ENCODE peak calls at places on chromosomes 7 and 10, in five cellular contexts. I, Y, U, H and G are unnamed samples.

GRCh38 chr10:5480162-5480931 is 19.0 kb downstream of the CALML5 start:
- DNase-seq in I (no peak), Y (no peak), U (no peak), H (no peak), G (no peak)

GRCh38 chr7:108263364-108263951 is 133.3 kb upstream of the LAMB4 start:
- DNase-seq in I (no peak), Y (no peak), U (peak), H (no peak), G (no peak)

GRCh38 chr10:53598914-53599313 is 826.3 kb upstream of the MBL2 start:
- DNase-seq in I (no peak), Y (peak), U (no peak), H (no peak), G (no peak)

GRCh38 chr7:25537678-25538375 is 309.5 kb upstream of the NPVF start:
- DNase-seq in I (no peak), Y (no peak), U (no peak), H (no peak), G (no peak)

GRCh38 chr7:35624299-35625186 is 70.4 kb downstream of the HERPUD2 start:
- DNase-seq in I (peak), Y (peak), U (no peak), H (no peak), G (peak)

GRCh38 chr7:157906583-157906982 is 569.8 kb downstream of the DNAJB6 start:
- DNase-seq in I (no peak), Y (no peak), U (no peak), H (no peak), G (no peak)

GRCh38 chr7:103391150-103391549 is 43.7 kb downstream of the PSMC2 start:
- DNase-seq in I (no peak), Y (no peak), U (no peak), H (no peak), G (no peak)

GRCh38 chr10:99431190-99431549 is 746 bp upstream of the GOT1 start:
- DNase-seq in I (no peak), Y (peak), U (peak), H (peak), G (no peak)

GRCh38 chr10:86652361-86653202 is 1.8 kb upstream of the OPN4 start:
- DNase-seq in I (no peak), Y (peak), U (no peak), H (no peak), G (no peak)

GRCh38 chr7:108094933-108095710 is 35.0 kb downstream of the LAMB4 start:
- DNase-seq in I (peak), Y (peak), U (no peak), H (no peak), G (no peak)

GRCh38 chr10:84329986-84330651 is 1.7 kb downstream of the CCSER2 start:
- DNase-seq in I (no peak), Y (no peak), U (no peak), H (no peak), G (no peak)

GRCh38 chr10:49001402-49001801 is 61.8 kb upstream of the LRRC18 start:
- DNase-seq in I (no peak), Y (peak), U (no peak), H (no peak), G (no peak)

GRCh38 chr7:5827755-5828154 is 46.3 kb upstream of the RNF216 start:
- DNase-seq in I (peak), Y (peak), U (no peak), H (no peak), G (no peak)

GRCh38 chr7:13920053-13920697 is 69.3 kb downstream of the ETV1 start:
- DNase-seq in I (peak), Y (peak), U (no peak), H (no peak), G (peak)

GRCh38 chr7:11612737-11613136 is 219.3 kb downstream of the THSD7A start:
- DNase-seq in I (no peak), Y (no peak), U (no peak), H (no peak), G (no peak)

DNA sequence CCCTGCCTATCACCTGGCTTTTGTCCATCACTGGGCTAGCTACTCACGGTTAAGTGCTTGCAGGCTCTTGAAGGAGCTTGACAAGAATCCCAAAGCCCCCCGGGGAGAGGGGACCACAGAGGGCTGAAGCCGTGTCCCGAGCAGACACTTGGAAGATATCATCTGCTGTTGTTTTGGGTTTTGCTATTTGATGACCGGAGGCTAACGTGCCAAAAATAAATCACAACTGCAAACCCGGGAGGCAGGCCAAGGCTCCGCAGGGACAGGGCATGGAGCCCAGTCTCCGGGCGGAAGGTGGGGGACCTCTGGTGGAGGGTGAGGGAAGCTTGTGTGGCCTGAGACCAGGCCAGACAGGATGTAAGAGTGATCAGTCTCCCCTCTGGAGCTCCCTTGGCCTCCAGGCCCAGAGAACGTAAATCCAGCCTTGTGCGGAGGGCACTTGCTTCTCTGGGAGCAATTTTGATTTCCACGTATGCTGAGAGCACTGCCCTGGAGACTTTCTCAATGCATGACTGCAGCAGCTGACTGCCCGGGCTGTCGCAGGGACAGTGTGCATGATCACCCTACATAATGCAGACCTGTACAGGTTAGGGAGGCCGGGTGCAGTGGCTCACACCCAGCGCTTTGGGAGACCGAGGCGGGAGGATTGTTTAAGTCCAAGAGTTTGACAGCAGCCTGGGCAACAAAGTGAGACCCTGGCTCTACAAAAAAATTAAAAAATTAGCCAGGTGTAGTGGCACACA is at the start of gene PHKG1:
- DNase-seq in I (peak), Y (peak), U (peak), H (peak), G (no peak)
- TF ChIP-seq CTCF in I (peak), Y (peak), U (peak), H (peak), G (no peak)

GRCh38 chr7:30159698-30160143 is 24.9 kb downstream of the MTURN start:
- DNase-seq in I (no peak), Y (no peak), U (no peak), H (no peak), G (no peak)
- TF ChIP-seq CTCF in I (no peak), Y (no peak), U (no peak), H (peak), G (no peak)

DNA sequence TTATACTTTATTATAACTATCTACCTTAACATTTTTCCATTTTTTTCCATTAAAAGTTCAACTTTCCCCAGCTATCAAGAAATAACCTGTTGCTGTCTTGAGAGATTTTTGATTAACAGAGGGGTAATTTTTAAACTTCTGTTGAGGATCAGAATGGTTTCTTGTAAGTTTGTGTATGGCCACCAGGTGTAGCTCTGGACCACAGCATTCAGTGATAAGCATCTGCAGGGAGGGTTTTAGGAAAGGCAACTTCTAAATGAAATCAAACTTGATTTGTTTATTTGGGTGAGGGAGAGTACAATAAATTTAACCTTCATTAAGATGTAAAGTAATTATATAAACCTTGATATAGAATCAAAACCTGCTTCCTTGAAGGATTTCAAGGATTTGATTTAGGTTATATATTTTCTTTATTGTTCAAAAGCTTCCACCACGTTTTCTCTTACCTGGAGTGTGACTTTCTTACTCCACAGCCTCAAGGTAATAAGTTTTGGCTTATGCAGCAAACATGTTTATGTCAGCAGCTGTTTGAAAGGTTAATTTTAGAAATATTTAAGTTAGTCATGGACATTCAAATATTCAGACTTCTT is 153.3 kb downstream of the STK31 start:
- DNase-seq in I (peak), Y (peak), U (no peak), H (no peak), G (no peak)
- TF ChIP-seq CTCF in I (peak), Y (peak), U (no peak), H (no peak), G (peak)

GRCh38 chr10:102713814-102714620 is at the start of gene ARL3:
- DNase-seq in I (peak), Y (peak), U (peak), H (peak), G (peak)

GRCh38 chr10:102712843-102713242 is 1.4 kb downstream of the ARL3 start:
- DNase-seq in I (no peak), Y (no peak), U (no peak), H (no peak), G (no peak)

GRCh38 chr10:102712089-102712488 is 2.1 kb downstream of the ARL3 start:
- DNase-seq in I (no peak), Y (no peak), U (no peak), H (no peak), G (no peak)

GRCh38 chr10:102714621-102715455 is at the start of gene SFXN2:
- DNase-seq in I (no peak), Y (no peak), U (no peak), H (no peak), G (no peak)

DNA sequence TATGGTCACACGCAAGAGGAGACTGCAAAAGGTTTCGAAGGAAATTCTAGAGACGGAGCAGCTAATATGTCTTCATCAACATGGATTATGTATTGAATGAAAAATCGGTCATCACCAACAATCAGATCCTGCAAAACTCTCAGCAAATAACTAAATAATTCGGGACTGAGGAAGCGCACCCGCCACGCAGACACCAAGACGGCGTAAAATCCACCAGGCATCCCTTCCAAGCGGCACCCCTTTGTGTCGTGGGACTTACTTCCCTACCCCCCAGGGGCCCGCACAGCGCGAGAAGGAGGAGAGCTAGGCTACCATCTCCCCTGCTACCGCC is 749 bp downstream of the ARL3 start:
- DNase-seq in I (no peak), Y (no peak), U (no peak), H (no peak), G (peak)
- TF ChIP-seq CTCF in I (no peak), Y (no peak), U (no peak), H (no peak), G (peak)

GRCh38 chr7:55066479-55066878 is 47.7 kb downstream of the EGFR start:
- DNase-seq in I (no peak), Y (no peak), U (no peak), H (no peak), G (no peak)
- TF ChIP-seq CTCF in I (no peak), Y (no peak), U (no peak), H (no peak), G (no peak)

GRCh38 chr10:43336061-43336460 is 35.4 kb upstream of the FXYD4 start:
- DNase-seq in I (no peak), Y (no peak), U (no peak), H (no peak), G (no peak)

GRCh38 chr10:43339136-43339535 is 32.3 kb upstream of the FXYD4 start:
- DNase-seq in I (no peak), Y (no peak), U (no peak), H (no peak), G (no peak)

GRCh38 chr10:43336641-43337318 is 34.7 kb upstream of the FXYD4 start:
- DNase-seq in I (no peak), Y (no peak), U (no peak), H (no peak), G (no peak)

GRCh38 chr10:43340101-43340500 is 31.3 kb upstream of the FXYD4 start:
- DNase-seq in I (no peak), Y (no peak), U (no peak), H (no peak), G (no peak)

GRCh38 chr10:43338117-43338516 is 33.3 kb upstream of the FXYD4 start:
- DNase-seq in I (no peak), Y (no peak), U (no peak), H (no peak), G (no peak)
- TF ChIP-seq CTCF in I (no peak), Y (no peak), U (no peak), H (no peak), G (no peak)

GRCh38 chr10:44853148-44853734 is 57.9 kb upstream of the TMEM72 start:
- DNase-seq in I (peak), Y (peak), U (no peak), H (no peak), G (no peak)
- TF ChIP-seq CTCF in I (peak), Y (peak), U (no peak), H (peak), G (no peak)

GRCh38 chr10:22854935-22855421 is 72.9 kb upstream of the ARMC3 start:
- DNase-seq in I (no peak), Y (no peak), U (no peak), H (no peak), G (no peak)
- TF ChIP-seq CTCF in I (no peak), Y (no peak), U (no peak), H (peak), G (no peak)

GRCh38 chr7:81484266-81484665 is 285.6 kb downstream of the HGF start:
- DNase-seq in I (peak), Y (peak), U (no peak), H (peak), G (no peak)
- TF ChIP-seq CTCF in I (no peak), Y (no peak), U (no peak), H (no peak), G (no peak)